ENCODE peak calls at places on chromosomes 1 and 21, in four cellular contexts. V, G, X and D are unnamed samples.

GRCh38 chr1:93015590-93015989 is 54.3 kb upstream of the DIPK1A start:
- DNase-seq in V (no peak), G (no peak), X (no peak), D (no peak)

GRCh38 chr1:155002479-155003226 is at the start of gene ZBTB7B:
- DNase-seq in V (no peak), G (peak), X (no peak), D (no peak)

GRCh38 chr1:58584082-58584895 is 7.2 kb upstream of the TACSTD2 start:
- DNase-seq in V (peak), G (peak), X (peak), D (no peak)

GRCh38 chr1:62389531-62389930 is 47.3 kb upstream of the USP1 start:
- DNase-seq in V (no peak), G (no peak), X (no peak), D (no peak)

GRCh38 chr1:157849229-157849875 is 7.7 kb upstream of the CD5L start:
- DNase-seq in V (no peak), G (no peak), X (no peak), D (no peak)

GRCh38 chr21:44272231-44272858 is 10.6 kb upstream of the DNMT3L start:
- DNase-seq in V (no peak), G (no peak), X (no peak), D (no peak)

GRCh38 chr1:67307251-67308060 is at the start of gene IL12RB2:
- DNase-seq in V (no peak), G (no peak), X (no peak), D (no peak)

GRCh38 chr1:38992450-38993111 is 1.5 kb downstream of the AKIRIN1 start:
- DNase-seq in V (no peak), G (peak), X (peak), D (no peak)

GRCh38 chr1:94805912-94806311 is 14.2 kb upstream of the SLC44A3 start:
- DNase-seq in V (peak), G (peak), X (peak), D (peak)

GRCh38 chr1:164623805-164624204 is 64.8 kb downstream of the PBX1 start:
- DNase-seq in V (no peak), G (no peak), X (no peak), D (no peak)

GRCh38 chr1:202205523-202206190 is 12.1 kb downstream of the LGR6 start:
- DNase-seq in V (no peak), G (no peak), X (no peak), D (no peak)

GRCh38 chr1:153677718-153678518 is 570 bp upstream of the NPR1 start:
- DNase-seq in V (peak), G (peak), X (no peak), D (peak)

GRCh38 chr1:8667869-8668595 is 149.4 kb downstream of the RERE start:
- DNase-seq in V (no peak), G (no peak), X (peak), D (no peak)

GRCh38 chr1:220974431-220974830 is 95.2 kb downstream of the HLX start:
- DNase-seq in V (no peak), G (no peak), X (no peak), D (no peak)

GRCh38 chr1:234955107-234955731 is 173.4 kb downstream of the TOMM20 start:
- DNase-seq in V (no peak), G (no peak), X (no peak), D (no peak)

GRCh38 chr1:157806431-157807149 is 13.3 kb downstream of the FCRL1 start:
- DNase-seq in V (no peak), G (no peak), X (no peak), D (no peak)

GRCh38 chr1:211695135-211695816 is 19.9 kb upstream of the NEK2 start:
- DNase-seq in V (no peak), G (peak), X (no peak), D (no peak)

GRCh38 chr1:205998457-205999241 is 4.5 kb downstream of the RAB7B start:
- DNase-seq in V (no peak), G (no peak), X (no peak), D (no peak)

GRCh38 chr1:108512239-108513071 is 47.4 kb upstream of the EEIG2 start:
- DNase-seq in V (peak), G (peak), X (no peak), D (no peak)

GRCh38 chr1:55053265-55053954 is 14.1 kb downstream of the PCSK9 start:
- DNase-seq in V (no peak), G (no peak), X (peak), D (no peak)

GRCh38 chr1:43255438-43256210 is 14.2 kb upstream of the TMEM125 start:
- DNase-seq in V (no peak), G (no peak), X (no peak), D (no peak)

GRCh38 chr1:3651011-3651938 is 1.0 kb upstream of the TP73 start:
- DNase-seq in V (no peak), G (peak), X (no peak), D (no peak)

GRCh38 chr1:30187413-30188023 is 535.9 kb downstream of the MATN1 start:
- DNase-seq in V (no peak), G (no peak), X (no peak), D (no peak)

GRCh38 chr1:46719689-46720088 is 775 bp upstream of the EFCAB14 start:
- DNase-seq in V (no peak), G (peak), X (no peak), D (no peak)

GRCh38 chr1:109441105-109441504 is 14.9 kb upstream of the PSMA5 start:
- DNase-seq in V (no peak), G (no peak), X (peak), D (no peak)

GRCh38 chr1:55612988-55613387 is 397.8 kb upstream of the USP24 start:
- DNase-seq in V (no peak), G (no peak), X (no peak), D (no peak)

GRCh38 chr1:151653397-151653796 is 41.5 kb downstream of the SNX27 start:
- DNase-seq in V (no peak), G (no peak), X (no peak), D (no peak)

GRCh38 chr1:121519042-121519755 is 334.4 kb downstream of the SRGAP2C start:
- DNase-seq in V (peak), G (peak), X (peak), D (peak)

GRCh38 chr1:93844262-93845045 is 34.6 kb downstream of the DNTTIP2 start:
- DNase-seq in V (peak), G (peak), X (peak), D (peak)

GRCh38 chr1:27021347-27022031 is 8.8 kb upstream of the TENT5B start:
- DNase-seq in V (no peak), G (no peak), X (no peak), D (no peak)

GRCh38 chr1:165560834-165561233 is 17.0 kb downstream of the LRRC52 start:
- DNase-seq in V (no peak), G (no peak), X (no peak), D (no peak)

GRCh38 chr21:17391811-17392340 is 121.0 kb upstream of the CXADR start:
- DNase-seq in V (no peak), G (no peak), X (no peak), D (no peak)

GRCh38 chr1:115717541-115717940 is 51.0 kb downstream of the CASQ2 start:
- DNase-seq in V (peak), G (peak), X (peak), D (no peak)

GRCh38 chr1:245965398-245965797 is 541.7 kb downstream of the SMYD3 start:
- DNase-seq in V (no peak), G (no peak), X (no peak), D (no peak)

GRCh38 chr1:230643887-230644286 is 1.6 kb downstream of the COG2 start:
- DNase-seq in V (no peak), G (no peak), X (no peak), D (no peak)

GRCh38 chr1:8364528-8365442 is 46.9 kb downstream of the SLC45A1 start:
- DNase-seq in V (no peak), G (peak), X (no peak), D (no peak)

GRCh38 chr1:150066838-150067183 is 765 bp upstream of the VPS45 start:
- DNase-seq in V (no peak), G (peak), X (no peak), D (no peak)

GRCh38 chr1:198121058-198121829 is 35.6 kb upstream of the NEK7 start:
- DNase-seq in V (peak), G (no peak), X (no peak), D (no peak)

GRCh38 chr1:91161749-91162148 is 139.9 kb upstream of the ZNF644 start:
- DNase-seq in V (no peak), G (no peak), X (no peak), D (no peak)

DNA sequence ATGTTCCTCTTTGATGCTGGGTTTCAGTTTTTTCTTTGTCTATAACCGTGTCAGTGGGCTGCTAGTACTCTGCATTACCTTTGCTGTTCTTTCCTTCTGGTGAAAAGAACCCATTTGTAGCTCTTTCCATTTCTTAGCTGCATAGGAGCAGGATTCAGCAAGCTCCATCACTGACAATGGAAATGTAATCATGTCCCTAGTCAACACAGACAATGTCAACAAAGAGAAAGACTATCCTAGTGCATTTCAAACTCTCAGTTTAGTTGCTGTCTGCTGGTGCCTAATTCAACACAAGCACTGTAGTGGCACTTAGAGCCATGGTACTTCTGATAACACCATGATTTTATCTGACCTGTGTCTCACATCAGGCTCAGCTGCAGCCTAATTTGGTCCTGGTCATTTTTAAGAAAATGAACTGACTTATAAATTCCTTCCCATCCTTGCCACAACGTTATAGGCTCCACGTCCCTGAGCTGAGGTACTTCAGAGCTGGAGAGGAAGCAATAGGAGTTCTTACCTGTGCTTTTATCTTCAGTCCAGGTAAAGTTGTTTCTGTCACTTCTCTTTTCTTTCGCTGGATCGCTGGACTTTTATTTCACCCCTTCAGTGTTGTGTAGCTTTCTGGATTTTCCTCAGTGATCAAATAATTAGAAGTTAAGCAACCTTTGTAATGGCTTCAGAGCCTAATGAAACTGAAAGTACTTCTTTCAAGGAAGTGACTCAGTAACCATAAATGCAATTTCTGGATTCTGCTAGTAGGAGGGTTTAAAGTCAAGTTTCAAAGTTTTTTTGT is at the start of gene GBP3:
- DNase-seq in V (peak), G (no peak), X (no peak), D (peak)
- TF ChIP-seq REST in V (no peak), G (no peak), X (no peak), D (no peak)

GRCh38 chr1:219521325-219521724 is 91.6 kb downstream of the ZC3H11B start:
- DNase-seq in V (no peak), G (no peak), X (no peak), D (no peak)

GRCh38 chr1:219514728-219515127 is 98.2 kb downstream of the ZC3H11B start:
- DNase-seq in V (no peak), G (no peak), X (no peak), D (no peak)

GRCh38 chr1:219518906-219519248 is 94.0 kb downstream of the ZC3H11B start:
- DNase-seq in V (no peak), G (no peak), X (no peak), D (no peak)

GRCh38 chr1:219518168-219518905 is 94.6 kb downstream of the ZC3H11B start:
- DNase-seq in V (no peak), G (no peak), X (no peak), D (no peak)

DNA sequence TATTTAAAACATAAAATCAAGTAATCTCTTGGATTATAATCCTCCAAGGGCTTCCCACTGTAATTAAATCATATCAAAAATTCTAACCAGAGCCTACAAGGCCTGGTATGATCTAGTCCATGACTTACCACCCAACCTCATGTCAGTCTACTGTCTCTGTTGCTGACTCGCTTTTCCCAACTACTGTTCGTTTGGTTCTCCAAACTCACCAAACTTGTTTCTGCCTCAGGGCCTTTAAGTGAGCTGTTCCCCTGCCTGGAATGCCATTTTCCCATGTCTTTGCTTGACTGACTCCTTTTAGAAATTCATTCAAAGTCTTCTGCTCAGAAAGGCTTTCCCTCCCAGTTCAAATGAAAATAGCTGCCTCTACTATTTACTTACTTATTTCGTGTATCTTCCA is 95.9 kb downstream of the ZC3H11B start:
- DNase-seq in V (peak), G (no peak), X (no peak), D (no peak)
- TF ChIP-seq TCF7L2 in V (no peak), G (no peak), X (no peak), D (no peak)

DNA sequence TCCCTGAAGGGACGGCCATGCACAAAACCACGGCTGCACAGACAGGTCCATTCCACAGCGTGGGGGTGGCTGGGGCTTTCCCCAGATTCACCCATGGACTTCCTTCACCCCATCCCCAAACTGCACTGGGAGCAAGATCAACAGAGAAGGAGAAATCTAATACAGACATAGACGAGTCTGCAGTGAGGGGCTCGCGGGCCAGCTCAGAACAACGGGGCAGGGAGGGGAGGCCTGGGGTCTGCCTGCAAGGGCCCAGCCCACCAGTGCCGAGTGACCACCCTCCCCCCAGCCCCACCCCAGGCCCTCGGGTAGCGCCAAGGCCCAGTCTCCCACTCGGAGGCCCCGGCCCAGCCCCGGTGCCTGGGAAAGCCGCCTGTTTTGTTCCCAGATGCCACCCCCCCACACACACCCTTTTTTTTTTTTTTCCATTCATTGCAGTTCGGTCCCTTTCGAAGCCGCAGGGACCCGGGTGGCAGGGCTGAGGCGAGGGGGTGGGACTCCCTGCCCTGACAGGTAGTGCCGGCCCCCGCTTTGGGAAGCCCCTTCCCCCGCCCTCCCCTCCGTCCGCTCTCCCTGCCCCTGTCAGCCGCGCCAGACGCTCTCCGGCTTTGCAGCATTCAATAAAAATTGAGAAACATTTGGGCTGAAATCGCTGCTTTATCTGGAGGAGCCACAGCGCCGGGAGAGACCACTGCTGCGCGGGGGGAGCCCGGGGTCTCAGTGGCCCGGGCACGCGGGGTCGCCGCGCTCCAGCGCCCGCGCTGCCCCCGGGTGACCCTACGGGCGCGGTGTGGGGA is 550 bp upstream of the EPHB2 start:
- DNase-seq in V (no peak), G (no peak), X (no peak), D (no peak)
- TF ChIP-seq REST in V (no peak), G (no peak), X (no peak), D (no peak)

DNA sequence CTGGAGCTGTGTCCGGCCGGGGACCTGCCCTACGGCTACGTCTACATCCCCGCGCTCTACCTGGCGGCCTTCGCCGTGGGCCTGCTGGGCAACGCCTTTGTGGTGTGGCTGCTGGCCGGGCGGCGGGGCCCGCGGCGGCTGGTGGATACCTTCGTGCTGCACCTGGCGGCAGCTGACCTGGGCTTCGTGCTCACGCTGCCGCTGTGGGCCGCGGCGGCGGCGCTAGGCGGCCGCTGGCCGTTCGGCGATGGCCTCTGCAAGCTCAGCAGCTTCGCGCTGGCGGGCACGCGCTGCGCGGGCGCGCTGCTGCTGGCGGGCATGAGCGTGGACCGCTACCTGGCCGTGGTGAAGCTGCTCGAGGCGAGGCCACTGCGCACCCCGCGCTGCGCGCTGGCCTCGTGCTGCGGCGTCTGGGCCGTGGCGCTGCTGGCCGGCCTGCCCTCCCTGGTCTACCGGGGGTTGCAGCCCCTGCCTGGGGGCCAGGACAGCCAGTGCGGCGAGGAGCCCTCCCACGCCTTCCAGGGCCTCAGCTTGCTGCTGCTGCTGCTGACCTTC is 412 bp downstream of the GPR25 start:
- DNase-seq in V (no peak), G (no peak), X (no peak), D (no peak)
- TF ChIP-seq TCF7L2 in V (no peak), G (no peak), X (no peak), D (no peak)

DNA sequence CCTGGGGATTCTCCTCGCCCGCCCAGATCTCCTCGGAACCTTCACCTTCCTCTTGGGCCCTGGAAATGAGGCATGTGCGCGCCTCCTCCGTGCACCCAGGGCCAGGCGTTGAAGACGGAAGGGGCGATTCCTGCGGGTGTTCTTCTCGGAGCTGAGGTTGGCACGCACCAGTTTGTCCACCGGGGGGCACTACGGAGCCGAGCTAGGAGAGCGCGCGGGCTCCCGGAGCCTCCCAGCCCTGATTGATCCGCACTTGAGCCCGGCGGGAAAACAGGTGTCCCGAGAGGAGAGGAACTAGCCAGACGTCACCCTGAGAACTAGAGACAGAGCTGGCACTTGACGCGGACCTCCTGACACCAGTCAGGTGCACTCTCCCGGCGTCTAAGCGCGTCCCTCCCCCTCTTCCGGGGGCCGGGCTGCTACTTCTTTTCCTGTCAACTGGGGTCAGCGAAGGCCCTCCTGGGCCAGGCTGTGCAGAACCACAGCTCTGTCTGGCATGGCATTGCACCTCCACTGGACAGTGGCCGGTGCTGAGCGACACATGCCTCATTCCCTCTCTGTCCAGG is 18.3 kb upstream of the SERINC2 start:
- DNase-seq in V (peak), G (peak), X (peak), D (peak)
- TF ChIP-seq REST in V (no peak), G (no peak), X (no peak), D (no peak)

GRCh38 chr1:19166066-19166465 is 44.0 kb downstream of the UBR4 start:
- DNase-seq in V (no peak), G (no peak), X (no peak), D (no peak)

GRCh38 chr1:19164274-19165015 is 45.6 kb downstream of the UBR4 start:
- DNase-seq in V (no peak), G (no peak), X (no peak), D (no peak)

GRCh38 chr1:19163261-19163660 is 46.8 kb downstream of the UBR4 start:
- DNase-seq in V (no peak), G (no peak), X (no peak), D (no peak)

GRCh38 chr1:19167140-19167539 is 42.9 kb downstream of the UBR4 start:
- DNase-seq in V (no peak), G (no peak), X (no peak), D (no peak)

DNA sequence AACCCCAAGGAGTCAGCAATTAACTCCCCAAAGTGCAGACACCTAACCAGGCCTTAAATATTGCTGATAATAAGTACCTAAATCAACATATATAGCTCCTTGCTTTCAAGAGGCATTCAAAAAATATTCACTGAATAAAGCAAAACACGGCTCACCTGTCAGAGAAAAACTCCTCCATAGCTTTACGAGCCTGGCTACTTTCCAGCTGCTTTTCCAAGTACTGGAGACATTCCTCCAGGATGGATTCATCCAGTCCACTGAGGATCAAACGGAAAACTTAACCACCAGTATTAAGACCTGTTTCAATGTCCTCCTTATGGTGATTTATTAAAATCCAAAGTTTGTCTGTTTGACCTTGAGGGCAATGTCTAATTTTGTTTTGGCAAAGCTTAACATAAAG is 44.6 kb downstream of the UBR4 start:
- DNase-seq in V (no peak), G (no peak), X (no peak), D (no peak)
- TF ChIP-seq TCF7L2 in V (no peak), G (no peak), X (no peak), D (no peak)

GRCh38 chr1:45686081-45687013 is at the start of gene GPBP1L1:
- DNase-seq in V (peak), G (peak), X (peak), D (peak)
- TF ChIP-seq REST in V (no peak), G (peak), X (no peak), D (no peak)